ENCODE peak calls at places on chromosomes 16 and 17, in four cellular contexts. U, G, D and A are unnamed samples.

GRCh38 chr16:15754821-15755534 is 101.8 kb downstream of the MYH11 start:
- DNase-seq in U (no peak), D (peak; percentile 6), G (no peak), A (no peak)

GRCh38 chr16:74667215-74667765 is 613 bp upstream of the RFWD3 start:
- DNase-seq in U (peak; percentile 57), G (no peak), D (peak; percentile 15), A (peak; percentile 66)

GRCh38 chr17:1979182-1979980 is 45.8 kb downstream of the RTN4RL1 start:
- DNase-seq in D (peak; percentile 5), U (no peak), G (no peak), A (no peak)

GRCh38 chr17:32503251-32504165 is 16.7 kb downstream of the CDK5R1 start:
- DNase-seq in D (no peak), G (no peak), U (peak; percentile 51), A (no peak)

GRCh38 chr17:48611681-48612455 is 1.1 kb upstream of the HOXB7 start:
- DNase-seq in G (peak; percentile 80), D (peak; percentile 97), U (peak; percentile 53), A (no peak)

GRCh38 chr16:71843517-71844031 is 2.2 kb upstream of the ATXN1L start:
- DNase-seq in U (no peak), G (no peak), D (no peak), A (no peak)

GRCh38 chr16:75096730-75097129 is 19.9 kb downstream of the LDHD start:
- DNase-seq in G (no peak), D (peak; percentile 10), U (no peak), A (no peak)

GRCh38 chr16:73565263-73565662 is 517.3 kb upstream of the ZFHX3 start:
- DNase-seq in G (no peak), U (peak; percentile 7), D (no peak), A (no peak)

GRCh38 chr16:66746682-66747081 is 4.7 kb downstream of the DYNC1LI2 start:
- DNase-seq in U (peak; percentile 30), D (no peak), G (peak; percentile 19), A (no peak)